ENCODE peak calls at places on chromosomes 6 and 20, in ten cellular contexts. M is breast epithelium, K is A549, N is heart left ventricle, H is transverse colon, I is testis, S is tibial nerve, Q is stomach, P is uterus, F is prostate gland. B is an unnamed sample.

GRCh38 chr20:19453781-19454310 is 241.4 kb downstream of the SLC24A3 start:
- DNase-seq in M (no peak), K (no peak), N (no peak), H (no peak), I (no peak), S (no peak), Q (no peak), P (no peak), F (no peak), B (peak)

GRCh38 chr6:116012966-116013365 is 47.7 kb downstream of the FRK start:
- DNase-seq in M (no peak), K (no peak), N (no peak), H (no peak), I (no peak), S (no peak), Q (no peak), P (no peak), F (no peak), B (no peak)

GRCh38 chr20:17833036-17833674 is 133.4 kb downstream of the BANF2 start:
- DNase-seq in M (no peak), K (no peak), N (no peak), H (no peak), I (no peak), S (no peak), Q (no peak), P (no peak), F (no peak), B (no peak)

GRCh38 chr6:54717849-54718455 is 128.6 kb upstream of the FAM83B start:
- DNase-seq in M (peak), K (peak), N (peak), H (peak), I (peak), S (peak), Q (peak), P (no peak), F (peak), B (peak)

GRCh38 chr6:165876568-165876967 is 213.5 kb upstream of the PDE10A start:
- DNase-seq in M (no peak), K (no peak), N (peak), H (peak), I (no peak), S (peak), Q (no peak), P (peak), F (no peak), B (peak)

GRCh38 chr6:75145976-75146375 is 59.9 kb downstream of the COL12A1 start:
- DNase-seq in M (no peak), K (no peak), N (no peak), H (no peak), I (no peak), S (no peak), Q (no peak), P (no peak), F (no peak), B (no peak)

GRCh38 chr6:87066449-87067288 is 28.2 kb downstream of the CGA start:
- DNase-seq in M (no peak), K (peak), N (peak), H (peak), I (peak), S (no peak), Q (peak), P (peak), F (peak), B (no peak)

GRCh38 chr6:1821188-1822183 is 211.8 kb downstream of the FOXC1 start:
- DNase-seq in M (no peak), K (no peak), N (peak), H (no peak), I (no peak), S (no peak), Q (no peak), P (no peak), F (no peak), B (no peak)

GRCh38 chr6:92756912-92757311 is 662.4 kb downstream of the EPHA7 start:
- DNase-seq in M (no peak), K (no peak), N (no peak), H (no peak), I (no peak), S (no peak), Q (no peak), P (no peak), F (no peak), B (no peak)

GRCh38 chr6:2376429-2377355 is 131.3 kb upstream of the GMDS start:
- DNase-seq in M (peak), K (peak), N (no peak), H (peak), I (no peak), S (no peak), Q (no peak), P (no peak), F (peak), B (no peak)

GRCh38 chr20:50717974-50718761 is 13.2 kb upstream of the PARD6B start:
- DNase-seq in M (no peak), K (peak), N (no peak), H (no peak), I (no peak), S (no peak), Q (no peak), P (no peak), F (no peak), B (no peak)

GRCh38 chr6:56046576-56046975 is 171.2 kb upstream of the BMP5 start:
- DNase-seq in M (peak), K (no peak), N (peak), H (peak), I (no peak), S (peak), Q (peak), P (no peak), F (no peak), B (peak)

DNA sequence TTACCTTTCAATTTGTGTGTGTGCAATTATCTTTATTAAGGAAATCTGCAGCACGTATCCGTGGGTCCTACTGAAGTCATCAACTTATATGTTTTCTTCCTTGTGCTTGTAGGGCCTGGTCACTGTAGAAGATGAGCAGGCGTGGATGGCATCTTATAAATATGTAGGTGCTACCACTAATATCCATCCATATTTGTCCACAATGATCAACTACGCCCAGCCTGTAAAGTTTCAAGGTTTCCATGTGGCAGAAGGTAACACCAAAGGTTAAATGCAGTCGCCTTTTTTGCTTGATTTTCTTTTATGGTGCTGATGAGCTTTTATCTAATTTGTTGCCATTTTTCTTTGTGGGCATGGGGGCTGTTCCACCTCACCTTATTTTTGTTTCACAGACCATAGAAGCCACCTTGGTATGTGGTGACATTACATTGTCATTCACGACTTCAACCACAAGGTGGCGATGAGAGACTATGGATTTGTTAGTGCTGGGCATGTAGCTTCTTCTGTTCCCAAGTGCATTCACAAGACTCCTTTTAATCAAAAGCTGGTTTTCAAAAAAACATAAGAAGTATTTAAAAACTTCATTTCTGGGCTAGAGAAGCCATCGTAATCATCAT is 106.5 kb upstream of the LAMP5 start:
- DNase-seq in M (peak), K (peak), N (peak), H (peak), I (peak), S (peak), Q (peak), P (peak), F (peak), B (peak)
- TF ChIP-seq POLR2A in M (no peak), K (no peak), N (no peak), H (no peak), I (no peak), S (no peak), Q (no peak), P (no peak), F (no peak), B (no peak)

GRCh38 chr20:13991311-13991710 is 897 bp upstream of the SEL1L2 start:
- DNase-seq in M (no peak), K (no peak), N (no peak), H (no peak), I (no peak), S (no peak), Q (no peak), P (no peak), F (no peak), B (no peak)
- TF ChIP-seq CTCF in M (no peak), K (no peak), N (no peak), H (no peak), I (no peak), S (no peak), Q (no peak), P (no peak), F (no peak), B (no peak)

GRCh38 chr20:294602-295001 is 2.8 kb upstream of the ZCCHC3 start:
- DNase-seq in M (no peak), K (no peak), N (no peak), H (no peak), I (no peak), S (no peak), Q (no peak), P (no peak), F (no peak), B (no peak)

GRCh38 chr20:286508-286907 is 4.0 kb downstream of the C20orf96 start:
- DNase-seq in M (no peak), K (no peak), N (no peak), H (no peak), I (no peak), S (no peak), Q (no peak), P (no peak), F (no peak), B (no peak)

GRCh38 chr20:289693-290080 is 863 bp downstream of the C20orf96 start:
- DNase-seq in M (no peak), K (no peak), N (no peak), H (no peak), I (no peak), S (no peak), Q (no peak), P (no peak), F (no peak), B (no peak)

GRCh38 chr20:290081-290831 is at the start of gene C20orf96:
- DNase-seq in M (peak), K (peak), N (peak), H (peak), I (peak), S (peak), Q (peak), P (peak), F (peak), B (peak)

GRCh38 chr20:288956-289692 is 1.4 kb downstream of the C20orf96 start:
- DNase-seq in M (no peak), K (no peak), N (no peak), H (peak), I (no peak), S (no peak), Q (no peak), P (no peak), F (no peak), B (no peak)
- H3K4me3 ChIP-seq in M (peak), K (peak), N (no peak), H (peak), I (no peak), S (no peak), Q (no peak), P (peak), F (no peak), B (no peak)

GRCh38 chr20:34676642-34677373 is at the start of gene PIGU:
- DNase-seq in M (peak), K (peak), N (peak), H (peak), I (peak), S (peak), Q (peak), P (peak), F (peak), B (peak)
- TF ChIP-seq POLR2A in M (no peak), K (peak), N (peak), H (peak), I (no peak), S (peak), Q (no peak), P (peak), F (peak), B (no peak)

DNA sequence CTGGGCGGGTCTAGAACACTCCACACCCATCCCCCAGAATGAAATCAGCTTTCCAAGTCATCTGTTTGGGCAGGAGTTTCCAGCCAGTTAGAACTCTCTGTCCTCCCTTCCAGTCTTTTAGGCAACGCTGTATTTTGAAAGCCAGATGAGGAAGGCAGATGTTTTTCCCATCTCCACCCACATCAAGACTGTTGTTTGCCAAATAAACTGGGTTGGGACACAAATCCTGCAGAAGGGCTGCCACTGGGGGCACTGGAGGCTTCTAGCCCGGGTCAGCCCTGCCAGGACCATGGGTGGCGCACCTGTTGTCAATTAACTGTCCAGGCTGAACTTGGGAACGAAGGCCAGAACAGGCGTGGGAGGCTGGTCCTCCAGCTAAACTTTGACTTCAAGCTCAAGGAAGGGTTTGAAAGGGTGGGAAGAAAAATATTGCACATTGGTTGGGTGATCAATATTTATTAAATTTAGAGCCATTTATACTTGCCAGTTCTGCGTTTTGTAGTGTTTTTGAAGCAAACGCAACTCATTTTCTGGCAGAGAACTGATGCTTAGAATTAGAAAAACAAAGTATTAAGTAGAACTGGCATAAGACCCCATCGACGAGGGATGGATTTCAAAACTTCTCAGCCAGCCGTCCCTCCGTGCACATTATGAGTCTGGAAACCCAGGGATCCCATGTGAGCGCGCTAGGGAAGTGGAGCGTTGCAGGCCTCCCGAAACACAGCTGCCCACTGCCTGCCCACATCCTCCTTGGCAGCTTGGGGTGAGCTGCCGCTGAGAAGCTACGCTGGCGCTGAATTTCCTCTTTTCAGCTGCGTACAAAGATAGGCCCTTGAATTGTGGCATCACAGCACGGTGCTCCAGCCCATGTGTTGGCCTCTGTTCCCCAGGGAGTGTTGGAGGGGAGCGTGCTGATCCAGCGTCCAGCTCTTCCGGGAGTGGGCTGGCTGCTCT is 297.4 kb downstream of the QKI start:
- DNase-seq in M (peak), K (no peak), N (peak), H (peak), I (peak), S (peak), Q (no peak), P (peak), F (no peak), B (peak)
- TF ChIP-seq CTCF in M (no peak), K (no peak), N (peak), H (no peak), I (no peak), S (peak), Q (no peak), P (no peak), F (no peak), B (no peak)

DNA sequence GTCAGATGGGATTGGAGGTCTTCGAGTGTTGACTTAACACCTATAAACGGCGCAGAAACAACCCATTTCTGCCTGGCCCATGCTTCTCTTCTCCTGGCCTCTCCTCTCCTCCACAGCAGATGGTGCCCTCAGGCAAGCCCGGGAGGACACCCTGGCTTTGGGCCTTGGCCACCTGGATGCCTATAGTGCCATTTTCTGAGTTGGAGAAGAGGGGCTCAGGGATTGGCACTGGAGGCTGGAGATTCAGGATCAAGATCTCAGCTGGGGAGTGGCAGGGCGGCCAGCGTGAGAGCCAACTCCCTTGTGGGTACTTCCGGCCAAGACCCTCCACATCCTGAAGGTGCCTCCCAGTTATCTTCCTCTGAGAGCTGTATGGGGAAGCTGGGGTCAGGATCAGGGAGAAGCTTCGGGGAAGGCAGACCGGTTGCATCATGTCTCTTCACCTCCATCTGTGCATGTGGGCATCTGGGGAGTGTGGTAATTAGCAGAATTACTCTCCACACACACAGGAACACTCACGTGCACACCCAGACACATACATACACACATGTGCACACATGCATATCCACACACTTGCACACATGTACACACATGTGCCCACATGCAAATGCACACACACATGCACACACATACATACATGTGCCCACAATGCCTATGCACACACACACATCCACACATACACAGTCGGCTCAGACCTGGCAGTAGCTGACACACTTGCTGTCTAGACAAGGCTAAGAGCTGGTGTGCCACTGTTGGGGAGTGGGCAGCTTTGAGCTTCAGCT is 212.1 kb upstream of the PMEPA1 start:
- DNase-seq in M (no peak), K (no peak), N (no peak), H (no peak), I (no peak), S (no peak), Q (no peak), P (no peak), F (no peak), B (no peak)
- H3K4me3 ChIP-seq in M (no peak), K (no peak), N (no peak), H (no peak), I (no peak), S (no peak), Q (no peak), P (no peak), F (no peak), B (no peak)

GRCh38 chr20:62814709-62815065 is 2.2 kb upstream of the COL9A3 start:
- DNase-seq in M (no peak), K (no peak), N (no peak), H (no peak), I (no peak), S (no peak), Q (no peak), P (no peak), F (no peak), B (no peak)

GRCh38 chr20:62813588-62813987 is 3.3 kb upstream of the COL9A3 start:
- DNase-seq in M (no peak), K (no peak), N (no peak), H (no peak), I (no peak), S (no peak), Q (no peak), P (no peak), F (no peak), B (no peak)

GRCh38 chr20:62816031-62816878 is 595 bp upstream of the COL9A3 start:
- DNase-seq in M (no peak), K (no peak), N (no peak), H (no peak), I (no peak), S (no peak), Q (no peak), P (no peak), F (no peak), B (no peak)

GRCh38 chr20:62814060-62814708 is 2.7 kb upstream of the COL9A3 start:
- DNase-seq in M (no peak), K (no peak), N (no peak), H (no peak), I (no peak), S (no peak), Q (no peak), P (no peak), F (no peak), B (no peak)

DNA sequence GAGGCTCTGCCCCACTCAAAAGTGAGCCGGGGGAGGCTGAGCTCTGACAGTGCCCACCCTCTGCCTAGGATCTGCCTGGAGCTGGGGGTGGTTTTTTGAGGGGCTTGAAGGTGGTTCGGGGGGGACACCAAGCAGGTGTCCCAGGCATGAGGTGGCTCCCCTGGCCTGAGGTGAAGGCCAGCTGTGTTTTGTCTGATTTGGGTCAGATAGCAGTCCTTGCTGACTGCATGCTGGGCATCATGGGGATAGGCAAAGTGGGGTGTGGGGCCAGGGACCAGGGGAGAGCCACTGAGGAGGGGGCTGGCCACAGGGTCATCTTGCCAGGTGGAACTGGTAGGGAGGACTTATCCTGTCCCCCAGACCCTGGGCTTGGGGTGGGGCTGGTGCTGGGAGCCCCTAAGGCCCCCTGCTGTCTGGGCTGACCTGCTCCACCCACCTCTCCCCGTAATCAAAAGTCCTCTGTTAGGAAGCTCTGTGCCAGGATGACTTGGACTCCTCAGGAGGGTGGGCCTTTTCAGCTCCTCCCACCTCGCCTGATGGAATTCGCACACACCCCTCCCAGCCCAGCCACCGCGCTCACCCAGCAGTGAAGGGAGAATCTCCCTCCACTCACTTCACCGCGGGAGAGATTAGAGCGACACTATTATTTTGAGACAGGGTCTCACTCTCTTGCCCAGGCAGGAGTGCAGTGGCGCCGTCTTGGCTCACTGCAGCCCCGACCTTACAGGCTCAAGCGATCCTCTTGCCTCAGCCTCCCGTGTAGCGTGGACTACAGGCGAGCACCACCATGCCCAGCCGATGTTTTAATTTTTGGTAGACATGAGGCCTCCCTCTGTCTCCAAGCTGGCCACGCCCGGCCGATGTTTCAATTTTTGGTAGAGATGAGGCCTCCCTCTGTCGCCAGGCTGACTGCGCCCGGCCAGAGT is 1.5 kb upstream of the COL9A3 start:
- DNase-seq in M (no peak), K (no peak), N (no peak), H (no peak), I (no peak), S (peak), Q (no peak), P (no peak), F (no peak), B (no peak)
- TF ChIP-seq POLR2A in M (no peak), K (no peak), N (no peak), H (no peak), I (no peak), S (no peak), Q (no peak), P (no peak), F (no peak), B (no peak)